ENCODE peak calls at places on chromosome 7, in six cellular contexts. U is KBM-7; B is neural crest cell; O is activated CD4-positive, alpha-beta T cell treated with anti-CD3 and anti-CD28 coated beads, Interleukin-2, amount 10 ng/mL, durations not matched to agents 24 days and 14 days; F is activated effector memory CD4-positive, alpha-beta T cell treated with Interleukin-2 at 50 U/mL for 16 hours; K is GM03348. X is an unnamed sample.

GRCh38 chr7:94656925-94657731 is 1.2 kb upstream of the SGCE start:
- DNase-seq in U (peak), B (peak), O (peak), F (peak), K (no peak), X (no peak)

GRCh38 chr7:101880536-101881443 is 63.4 kb downstream of the CUX1 start:
- DNase-seq in U (peak), B (no peak), O (no peak), F (no peak), K (no peak), X (no peak)

GRCh38 chr7:1533569-1534329 is 3.2 kb downstream of the MAFK start:
- DNase-seq in U (no peak), B (no peak), O (peak), F (no peak), K (peak), X (no peak)

GRCh38 chr7:44885394-44886317 is at the start of gene PURB:
- DNase-seq in U (peak), B (peak), O (peak), F (peak), K (peak), X (peak)

GRCh38 chr7:70036695-70037094 is 438.4 kb downstream of the AUTS2 start:
- DNase-seq in U (no peak), B (no peak), O (no peak), F (no peak), K (no peak), X (no peak)

GRCh38 chr7:6551016-6551511 is at the start of gene GRID2IP:
- DNase-seq in U (no peak), B (no peak), O (no peak), F (no peak), K (no peak), X (no peak)

GRCh38 chr7:681551-682307 is 44.8 kb upstream of the DNAAF5 start:
- DNase-seq in U (no peak), B (no peak), O (no peak), F (no peak), K (no peak), X (no peak)

GRCh38 chr7:99469381-99470065 is 3.2 kb upstream of the ZNF789 start:
- DNase-seq in U (no peak), B (no peak), O (no peak), F (no peak), K (no peak), X (no peak)

GRCh38 chr7:23074443-23075244 is 30.9 kb upstream of the KLHL7 start:
- DNase-seq in U (no peak), B (no peak), O (no peak), F (no peak), K (no peak), X (no peak)

GRCh38 chr7:127690337-127690736 is 38.3 kb downstream of the SND1 start:
- DNase-seq in U (no peak), B (no peak), O (no peak), F (no peak), K (no peak), X (no peak)

GRCh38 chr7:149644754-149645153 is 128.6 kb downstream of the ZNF467 start:
- DNase-seq in U (no peak), B (no peak), O (no peak), F (no peak), K (no peak), X (no peak)

GRCh38 chr7:42274052-42274451 is 37.0 kb upstream of the GLI3 start:
- DNase-seq in U (no peak), B (no peak), O (no peak), F (no peak), K (no peak), X (no peak)

GRCh38 chr7:92751902-92752901 is 84.2 kb downstream of the CDK6 start:
- DNase-seq in U (no peak), B (no peak), O (no peak), F (no peak), K (peak), X (no peak)

GRCh38 chr7:8982338-8982994 is 549.1 kb downstream of the NXPH1 start:
- DNase-seq in U (no peak), B (no peak), O (no peak), F (no peak), K (no peak), X (no peak)

GRCh38 chr7:106773228-106773627 is 91.9 kb upstream of the PIK3CG start:
- DNase-seq in U (no peak), B (no peak), O (no peak), F (no peak), K (no peak), X (no peak)

GRCh38 chr7:151397026-151397425 is 12.8 kb downstream of the WDR86 start:
- DNase-seq in U (no peak), B (no peak), O (no peak), F (no peak), K (no peak), X (no peak)

GRCh38 chr7:111630862-111631261 is 68.6 kb upstream of the IMMP2L start:
- DNase-seq in U (no peak), B (no peak), O (no peak), F (no peak), K (no peak), X (no peak)

GRCh38 chr7:142939226-142939910 is at the start of gene LLCFC1:
- DNase-seq in U (peak), B (no peak), O (no peak), F (no peak), K (no peak), X (peak)

GRCh38 chr7:123752534-123752933 is 3.7 kb upstream of the WASL start:
- DNase-seq in U (no peak), B (no peak), O (no peak), F (no peak), K (no peak), X (no peak)

X was measured in mucosa of gallbladder.